ENCODE peak calls at places on chromosomes 2 and 18, in five cellular contexts. T is A549, Y is K562, J is H1, F is upper lobe of left lung. A is an unnamed sample.

GRCh38 chr2:178860551-178860950 is 53.3 kb upstream of the TTN start:
- DNase-seq in T (no peak), Y (no peak), J (no peak), F (no peak), A (no peak)

GRCh38 chr18:76121049-76121448 is 374.0 kb downstream of the ZNF516 start:
- DNase-seq in T (no peak), Y (no peak), J (no peak), F (no peak), A (no peak)

GRCh38 chr18:59142274-59142673 is 2.6 kb downstream of the SEC11C start:
- DNase-seq in T (no peak), Y (no peak), J (no peak), F (no peak), A (no peak)

GRCh38 chr2:70070557-70071268 is 16.6 kb upstream of the PCBP1 start:
- DNase-seq in T (peak; percentile 97), Y (peak; percentile 84), J (no peak), F (no peak), A (no peak)

GRCh38 chr2:3633089-3633981 is 24.7 kb upstream of the ALLC start:
- DNase-seq in T (no peak), Y (no peak), J (no peak), F (no peak), A (no peak)

GRCh38 chr2:200677721-200678532 is 92.1 kb downstream of the AOX1 start:
- DNase-seq in T (no peak), Y (no peak), J (no peak), F (no peak), A (peak; percentile 89)

GRCh38 chr2:39571197-39571731 is 94.5 kb upstream of the TMEM178A start:
- DNase-seq in T (no peak), Y (no peak), J (no peak), F (no peak), A (no peak)

GRCh38 chr2:80304522-80304878 is at the start of gene LRRTM1:
- DNase-seq in T (no peak), Y (peak; percentile 18), J (no peak), F (peak; percentile 68), A (no peak)

GRCh38 chr18:7575465-7576026 is 8.4 kb downstream of the PTPRM start:
- DNase-seq in T (no peak), Y (no peak), J (no peak), F (no peak), A (no peak)

GRCh38 chr2:40213071-40213470 is 238.8 kb downstream of the SLC8A1 start:
- DNase-seq in T (no peak), Y (no peak), J (no peak), F (no peak), A (no peak)

GRCh38 chr18:12476955-12477354 is 69.2 kb downstream of the PRELID3A start:
- DNase-seq in T (no peak), Y (no peak), J (no peak), F (no peak), A (no peak)

GRCh38 chr2:25690058-25690457 is 16.7 kb upstream of the DTNB start:
- DNase-seq in T (no peak), Y (no peak), J (no peak), F (no peak), A (no peak)

GRCh38 chr18:25798026-25798537 is 292.3 kb downstream of the SS18 start:
- DNase-seq in T (no peak), Y (no peak), J (no peak), F (no peak), A (no peak)

GRCh38 chr18:77165489-77166415 is 33.2 kb upstream of the MBP start:
- DNase-seq in T (no peak), Y (no peak), J (no peak), F (peak; percentile 44), A (no peak)

GRCh38 chr2:162184796-162185195 is 32.7 kb upstream of the GCG start:
- DNase-seq in T (no peak), Y (no peak), J (no peak), F (no peak), A (no peak)

GRCh38 chr2:184032983-184033382 is 565.3 kb upstream of the ZNF804A start:
- DNase-seq in T (no peak), Y (no peak), J (no peak), F (no peak), A (no peak)
- H3K4me3 ChIP-seq in T (no peak overlapping the region), Y (no peak overlapping the region), J (no peak overlapping the region), F (no peak overlapping the region), A (no peak overlapping the region)

GRCh38 chr2:77192811-77193289 is 329.3 kb downstream of the LRRTM4 start:
- DNase-seq in T (no peak), Y (no peak), J (no peak), F (no peak), A (no peak)
- TF ChIP-seq EP300 in T (no peak), Y (no peak), J (no peak), F (no peak), A (no peak)

GRCh38 chr18:53971331-53971730 is 253.1 kb downstream of the MBD2 start:
- DNase-seq in T (no peak), Y (no peak), J (no peak), F (no peak), A (no peak)
- H3K4me3 ChIP-seq in T (no peak overlapping the region), Y (no peak overlapping the region), J (no peak overlapping the region), F (no peak overlapping the region), A (no peak overlapping the region)

GRCh38 chr2:74486141-74486540 is 3.3 kb downstream of the TTC31 start:
- DNase-seq in T (no peak), Y (no peak), J (no peak), F (no peak), A (no peak)
- TF ChIP-seq EP300 in T (no peak), Y (no peak), J (no peak), F (no peak), A (no peak)

DNA sequence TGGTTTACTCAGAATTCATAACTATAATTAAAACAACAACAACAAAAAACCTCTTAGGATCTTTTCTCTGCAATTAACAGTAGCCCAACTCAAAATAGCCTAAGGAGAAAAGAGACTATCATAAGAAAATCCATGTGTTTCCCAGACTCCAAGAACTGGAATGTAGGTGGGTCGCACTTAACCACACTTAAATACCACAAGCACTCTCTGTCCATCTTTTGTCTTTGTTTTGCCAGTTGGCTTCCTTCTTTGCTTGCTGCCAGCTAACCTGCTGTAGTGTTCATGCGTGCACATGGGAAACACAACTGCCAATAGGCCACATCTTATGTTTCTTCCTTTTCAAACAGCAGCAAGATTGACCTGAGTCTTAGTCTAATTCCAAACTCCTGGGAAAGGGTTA is 24.1 kb upstream of the ACVR1 start:
- DNase-seq in T (no peak), Y (no peak), J (no peak), F (no peak), A (no peak)
- H3K4me3 ChIP-seq in T (no peak overlapping the region), Y (no peak overlapping the region), J (no peak overlapping the region), F (no peak overlapping the region), A (no peak overlapping the region)

DNA sequence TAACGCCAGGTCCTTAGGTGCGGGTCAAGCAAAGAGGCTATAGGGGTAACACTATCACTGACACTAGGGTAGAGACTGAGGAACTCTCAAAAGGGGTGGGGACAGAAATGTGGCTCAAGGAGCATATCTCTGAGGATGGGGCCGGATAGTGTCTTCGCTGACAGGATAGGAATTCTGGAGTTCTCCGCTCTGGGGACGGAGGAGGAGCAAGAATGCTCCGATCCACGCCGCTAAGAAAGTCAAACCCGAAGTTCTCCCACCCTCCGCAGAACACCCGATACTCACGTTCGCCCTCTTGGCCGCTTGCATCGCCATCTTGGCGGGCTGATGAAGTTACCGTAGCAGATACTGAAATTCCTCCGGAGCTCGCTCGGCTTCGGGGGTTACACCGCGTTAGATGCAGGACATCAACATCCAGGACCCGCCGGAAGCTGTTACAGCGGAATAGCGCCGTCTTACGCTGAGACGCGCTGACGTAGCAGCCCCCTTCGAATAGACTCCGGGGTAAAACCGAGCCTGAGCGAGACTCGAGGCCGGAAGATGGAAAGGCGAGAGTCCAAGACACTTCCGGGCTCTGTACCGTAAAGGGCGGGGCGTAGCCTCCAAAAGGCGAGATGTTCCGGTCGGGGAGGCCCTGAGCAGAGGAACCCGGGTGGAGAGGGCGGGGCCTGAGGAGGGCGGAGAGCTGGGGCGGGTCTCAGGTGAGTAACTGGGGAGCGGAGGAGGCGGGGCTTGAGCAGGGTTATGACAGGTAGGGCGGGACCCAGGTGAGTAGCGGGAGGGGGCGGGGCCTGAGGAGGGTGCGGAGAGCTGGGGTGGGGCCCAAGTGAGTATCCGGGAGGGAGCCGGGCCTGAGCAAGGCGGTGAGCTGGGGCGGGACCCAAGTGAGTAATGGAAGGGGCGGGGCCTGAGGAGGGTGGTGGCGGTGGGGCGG is at the start of gene SF3B6:
- DNase-seq in T (peak; percentile 92), Y (peak; percentile 96), J (peak; percentile 100), F (peak; percentile 98), A (peak; percentile 99)
- TF ChIP-seq EP300 in T (no peak), Y (peak; percentile 79), J (peak; percentile 85), F (peak; percentile 4), A (no peak)

GRCh38 chr2:126885701-126886121 is 13.0 kb upstream of the TEX51 start:
- DNase-seq in T (no peak), Y (no peak), J (no peak), F (peak; percentile 60), A (no peak)

GRCh38 chr2:126884861-126885481 is 13.7 kb upstream of the TEX51 start:
- DNase-seq in T (no peak), Y (no peak), J (no peak), F (no peak), A (no peak)

GRCh38 chr2:126886906-126887280 is 11.8 kb upstream of the TEX51 start:
- DNase-seq in T (no peak), Y (no peak), J (no peak), F (no peak), A (no peak)

GRCh38 chr2:126887506-126887905 is 11.2 kb upstream of the TEX51 start:
- DNase-seq in T (no peak), Y (no peak), J (no peak), F (no peak), A (no peak)

DNA sequence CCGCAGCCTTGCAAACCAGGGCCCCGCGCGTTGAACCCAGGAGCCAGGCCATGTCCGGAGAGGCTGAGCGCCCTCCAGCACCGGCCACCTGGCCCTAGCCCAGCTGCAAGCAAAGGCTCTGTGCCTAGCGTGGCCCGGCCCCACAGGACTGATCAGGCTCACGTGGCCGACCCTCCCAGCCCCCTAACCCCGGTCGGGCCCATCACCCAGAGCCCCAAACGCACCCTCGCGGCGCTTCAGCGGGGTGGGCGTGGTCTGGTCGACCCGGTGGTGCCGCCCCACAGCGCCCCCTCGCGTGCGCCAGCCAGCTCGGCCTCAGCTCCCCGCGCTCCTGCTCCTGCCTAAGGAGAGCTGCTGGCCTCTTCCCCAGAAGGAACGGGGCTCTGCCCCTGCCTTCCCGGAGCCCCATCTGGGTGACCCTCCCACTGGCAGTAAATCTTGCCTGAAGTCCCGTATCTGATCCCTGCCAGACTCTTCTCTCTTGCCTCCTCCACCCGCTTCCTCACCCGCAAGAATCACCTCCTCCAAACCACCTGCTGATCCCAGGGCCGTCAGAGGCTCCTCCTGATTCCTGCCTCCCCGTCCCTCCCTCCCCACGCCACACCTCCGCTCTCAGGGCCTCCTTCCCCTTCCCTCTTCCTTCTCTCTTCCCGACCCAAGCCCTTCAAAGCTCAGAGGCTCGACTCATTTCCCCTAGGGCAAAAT is 12.3 kb upstream of the TEX51 start:
- DNase-seq in T (peak; percentile 65), Y (peak; percentile 87), J (peak; percentile 63), F (peak; percentile 93), A (no peak)
- H3K4me3 ChIP-seq in T (peak overlapping the region; percentile 36), Y (no peak overlapping the region), J (no peak overlapping the region), F (peak overlapping the region; percentile 43), A (peak overlapping the region; percentile 45)

A was measured in esophagus muscularis mucosa.